ENCODE peak calls at places on chromosome 20, in eight cellular contexts. H is C1 segment of cervical spinal cord, Q is kidney, Y is GM06990, F is fibroblast of the aortic adventitia, R is aorta, B is T-helper 17 cell, J is omental fat pad. A is an unnamed sample.

GRCh38 chr20:24523661-24524060 is 54.2 kb downstream of the SYNDIG1 start:
- DNase-seq in H (no peak), Q (no peak), Y (no peak), F (no peak), R (no peak), B (no peak), J (no peak), A (no peak)

GRCh38 chr20:34986311-34987287 is 30.9 kb downstream of the MYH7B start:
- DNase-seq in H (no peak), Q (peak), Y (no peak), F (no peak), R (peak), B (no peak), J (no peak), A (no peak)

GRCh38 chr20:38725959-38726848 is 1.9 kb downstream of the SLC32A1 start:
- DNase-seq in H (no peak), Q (no peak), Y (peak), F (peak), R (no peak), B (peak), J (no peak), A (peak)

GRCh38 chr20:38034108-38034649 is 633 bp downstream of the RPRD1B start:
- DNase-seq in H (no peak), Q (no peak), Y (no peak), F (no peak), R (no peak), B (no peak), J (no peak), A (no peak)

GRCh38 chr20:11867286-11867921 is 50.3 kb upstream of the BTBD3 start:
- DNase-seq in H (no peak), Q (no peak), Y (no peak), F (no peak), R (no peak), B (no peak), J (no peak), A (no peak)

GRCh38 chr20:4563534-4563933 is 158.2 kb upstream of the PRND start:
- DNase-seq in H (no peak), Q (no peak), Y (no peak), F (peak), R (peak), B (no peak), J (no peak), A (peak)

GRCh38 chr20:44580581-44581268 is 1.7 kb upstream of the PKIG start:
- DNase-seq in H (no peak), Q (no peak), Y (no peak), F (no peak), R (no peak), B (no peak), J (no peak), A (peak)

GRCh38 chr20:5688431-5688972 is 61.7 kb upstream of the SHLD1 start:
- DNase-seq in H (no peak), Q (peak), Y (no peak), F (no peak), R (peak), B (no peak), J (peak), A (no peak)

GRCh38 chr20:22776369-22776768 is 192.0 kb upstream of the FOXA2 start:
- DNase-seq in H (no peak), Q (no peak), Y (no peak), F (no peak), R (no peak), B (no peak), J (no peak), A (no peak)